ENCODE peak calls at places on chromosomes 5 and 9, in five cellular contexts. One of them, this sample, is unnamed.

GRCh38 chr5:72244862-72245371 is 75.1 kb downstream of the MRPS27 start:
- DNase-seq in bronchial epithelial cell: peak
- DNase-seq in AG09309: peak
- DNase-seq in tibial nerve: no peak
- DNase-seq in epithelial cell of proximal tubule: no peak
- DNase-seq in this sample: no peak

GRCh38 chr9:26561928-26562327 is 330.7 kb downstream of the CAAP1 start:
- DNase-seq in epithelial cell of proximal tubule: no peak
- DNase-seq in bronchial epithelial cell: no peak
- DNase-seq in AG09309: no peak
- DNase-seq in tibial nerve: no peak
- DNase-seq in this sample: no peak

GRCh38 chr9:95808001-95808400 is 67.5 kb upstream of the ERCC6L2 start:
- DNase-seq in AG09309: no peak
- DNase-seq in bronchial epithelial cell: peak
- DNase-seq in tibial nerve: no peak
- DNase-seq in epithelial cell of proximal tubule: no peak
- DNase-seq in this sample: no peak

GRCh38 chr9:81112638-81113037 is 576.7 kb downstream of the TLE1 start:
- DNase-seq in bronchial epithelial cell: no peak
- DNase-seq in tibial nerve: no peak
- DNase-seq in AG09309: no peak
- DNase-seq in epithelial cell of proximal tubule: no peak
- DNase-seq in this sample: no peak

GRCh38 chr9:77887660-77888059 is 144.0 kb downstream of the GNAQ start:
- DNase-seq in AG09309: no peak
- DNase-seq in tibial nerve: no peak
- DNase-seq in bronchial epithelial cell: peak
- DNase-seq in epithelial cell of proximal tubule: no peak
- DNase-seq in this sample: no peak

GRCh38 chr9:16664211-16664610 is 206.3 kb downstream of the BNC2 start:
- DNase-seq in epithelial cell of proximal tubule: peak
- DNase-seq in AG09309: no peak
- DNase-seq in bronchial epithelial cell: no peak
- DNase-seq in tibial nerve: no peak
- DNase-seq in this sample: no peak

GRCh38 chr5:112586596-112587062 is 151.1 kb upstream of the APC start:
- DNase-seq in bronchial epithelial cell: no peak
- DNase-seq in tibial nerve: no peak
- DNase-seq in AG09309: no peak
- DNase-seq in epithelial cell of proximal tubule: no peak
- DNase-seq in this sample: no peak

GRCh38 chr5:127320032-127320945 is 29.7 kb downstream of the MEGF10 start:
- DNase-seq in tibial nerve: no peak
- DNase-seq in epithelial cell of proximal tubule: no peak
- DNase-seq in bronchial epithelial cell: no peak
- DNase-seq in AG09309: no peak
- DNase-seq in this sample: no peak

GRCh38 chr5:27325513-27325912 is 287.1 kb upstream of the CDH9 start:
- DNase-seq in AG09309: no peak
- DNase-seq in tibial nerve: no peak
- DNase-seq in bronchial epithelial cell: no peak
- DNase-seq in epithelial cell of proximal tubule: no peak
- DNase-seq in this sample: no peak

GRCh38 chr5:3599283-3600105 is 3.9 kb downstream of the IRX1 start:
- DNase-seq in epithelial cell of proximal tubule: no peak
- DNase-seq in tibial nerve: no peak
- DNase-seq in AG09309: no peak
- DNase-seq in bronchial epithelial cell: no peak
- DNase-seq in this sample: no peak

GRCh38 chr9:2210201-2210600 is 195.1 kb downstream of the SMARCA2 start:
- DNase-seq in epithelial cell of proximal tubule: no peak
- DNase-seq in bronchial epithelial cell: peak
- DNase-seq in AG09309: no peak
- DNase-seq in tibial nerve: no peak
- DNase-seq in this sample: no peak

GRCh38 chr5:139392678-139393496 is 2.0 kb downstream of the PROB1 start:
- DNase-seq in tibial nerve: no peak
- DNase-seq in epithelial cell of proximal tubule: no peak
- DNase-seq in bronchial epithelial cell: peak
- DNase-seq in AG09309: no peak
- DNase-seq in this sample: no peak

GRCh38 chr9:13899924-13900323 is 414.0 kb downstream of the NFIB start:
- DNase-seq in epithelial cell of proximal tubule: no peak
- DNase-seq in AG09309: no peak
- DNase-seq in tibial nerve: no peak
- DNase-seq in bronchial epithelial cell: no peak
- DNase-seq in this sample: no peak

GRCh38 chr9:13904311-13904710 is 409.6 kb downstream of the NFIB start:
- DNase-seq in bronchial epithelial cell: peak
- DNase-seq in AG09309: no peak
- DNase-seq in tibial nerve: no peak
- DNase-seq in epithelial cell of proximal tubule: no peak
- DNase-seq in this sample: no peak

GRCh38 chr9:13900449-13900848 is 413.5 kb downstream of the NFIB start:
- DNase-seq in epithelial cell of proximal tubule: no peak
- DNase-seq in tibial nerve: no peak
- DNase-seq in AG09309: no peak
- DNase-seq in bronchial epithelial cell: peak
- DNase-seq in this sample: no peak

GRCh38 chr9:13901176-13901575 is 412.8 kb downstream of the NFIB start:
- DNase-seq in epithelial cell of proximal tubule: no peak
- DNase-seq in bronchial epithelial cell: no peak
- DNase-seq in tibial nerve: no peak
- DNase-seq in AG09309: no peak
- DNase-seq in this sample: no peak

GRCh38 chr9:13902286-13902685 is 411.7 kb downstream of the NFIB start:
- DNase-seq in bronchial epithelial cell: no peak
- DNase-seq in AG09309: no peak
- DNase-seq in tibial nerve: no peak
- DNase-seq in epithelial cell of proximal tubule: no peak
- DNase-seq in this sample: no peak
- TF ChIP-seq CTCF in bronchial epithelial cell: no peak
- TF ChIP-seq CTCF in AG09309: no peak
- TF ChIP-seq CTCF in tibial nerve: no peak
- TF ChIP-seq CTCF in epithelial cell of proximal tubule: no peak
- TF ChIP-seq CTCF in this sample: no peak

GRCh38 chr9:35203531-35203930 is 41.7 kb downstream of the UNC13B start:
- DNase-seq in AG09309: no peak
- DNase-seq in bronchial epithelial cell: no peak
- DNase-seq in epithelial cell of proximal tubule: no peak
- DNase-seq in tibial nerve: no peak
- DNase-seq in this sample: no peak
- TF ChIP-seq CTCF in AG09309: no peak
- TF ChIP-seq CTCF in bronchial epithelial cell: no peak
- TF ChIP-seq CTCF in epithelial cell of proximal tubule: no peak
- TF ChIP-seq CTCF in tibial nerve: no peak
- TF ChIP-seq CTCF in this sample: no peak

GRCh38 chr9:109002141-109002540 is 11.2 kb downstream of the CTNNAL1 start:
- DNase-seq in tibial nerve: no peak
- DNase-seq in bronchial epithelial cell: no peak
- DNase-seq in AG09309: no peak
- DNase-seq in epithelial cell of proximal tubule: no peak
- DNase-seq in this sample: no peak
- TF ChIP-seq CTCF in tibial nerve: no peak
- TF ChIP-seq CTCF in bronchial epithelial cell: no peak
- TF ChIP-seq CTCF in AG09309: no peak
- TF ChIP-seq CTCF in epithelial cell of proximal tubule: no peak
- TF ChIP-seq CTCF in this sample: no peak

DNA sequence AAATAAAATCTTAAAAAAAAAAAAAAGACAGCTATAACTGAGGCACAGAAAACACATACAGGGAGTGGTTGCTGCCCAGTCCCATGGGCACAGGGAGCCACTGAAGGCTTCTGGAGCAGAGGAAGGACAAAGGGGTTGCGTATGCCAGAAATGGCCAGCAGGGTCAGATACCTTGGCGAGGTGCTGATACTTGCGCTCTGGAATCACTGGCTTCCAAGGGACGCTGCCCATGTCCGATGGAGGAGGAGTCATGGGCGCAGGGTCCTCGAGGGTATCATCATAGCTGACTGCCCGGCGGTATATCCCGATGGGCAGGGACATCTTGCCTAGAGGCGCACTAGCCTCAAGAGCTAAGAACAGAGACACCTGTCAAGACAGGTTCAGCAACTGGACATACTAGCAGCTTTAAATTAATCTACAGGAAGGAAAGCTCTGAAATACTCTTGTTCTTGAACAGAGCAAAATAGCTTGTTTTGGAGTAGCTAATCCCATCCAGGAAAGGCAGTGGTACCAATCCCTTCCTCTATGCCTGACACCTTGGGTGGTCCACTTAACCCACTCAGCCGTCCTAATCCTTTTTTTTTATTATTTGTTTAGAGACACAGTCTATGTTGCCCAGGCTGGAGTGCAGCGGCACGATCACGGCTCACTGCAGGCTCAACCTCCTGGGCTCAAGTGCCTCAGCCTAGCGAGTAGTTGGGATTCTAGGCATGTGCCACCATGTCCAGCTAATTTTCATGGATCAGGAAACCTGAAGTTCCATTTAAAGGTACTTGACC is 6.0 kb downstream of the KIAA1191 start:
- DNase-seq in AG09309: no peak
- DNase-seq in bronchial epithelial cell: no peak
- DNase-seq in tibial nerve: no peak
- DNase-seq in epithelial cell of proximal tubule: no peak
- DNase-seq in this sample: no peak
- TF ChIP-seq CTCF in AG09309: no peak
- TF ChIP-seq CTCF in bronchial epithelial cell: peak
- TF ChIP-seq CTCF in tibial nerve: no peak
- TF ChIP-seq CTCF in epithelial cell of proximal tubule: no peak
- TF ChIP-seq CTCF in this sample: no peak

GRCh38 chr5:136099870-136100269 is 32.8 kb upstream of the SMAD5 start:
- DNase-seq in AG09309: no peak
- DNase-seq in tibial nerve: no peak
- DNase-seq in bronchial epithelial cell: no peak
- DNase-seq in epithelial cell of proximal tubule: no peak
- DNase-seq in this sample: no peak
- TF ChIP-seq CTCF in AG09309: no peak
- TF ChIP-seq CTCF in tibial nerve: no peak
- TF ChIP-seq CTCF in bronchial epithelial cell: no peak
- TF ChIP-seq CTCF in epithelial cell of proximal tubule: no peak
- TF ChIP-seq CTCF in this sample: no peak

GRCh38 chr5:96823060-96823459 is 15.3 kb upstream of the ERAP1 start:
- DNase-seq in AG09309: no peak
- DNase-seq in bronchial epithelial cell: no peak
- DNase-seq in epithelial cell of proximal tubule: no peak
- DNase-seq in tibial nerve: no peak
- DNase-seq in this sample: no peak
- TF ChIP-seq CTCF in AG09309: no peak
- TF ChIP-seq CTCF in bronchial epithelial cell: no peak
- TF ChIP-seq CTCF in epithelial cell of proximal tubule: no peak
- TF ChIP-seq CTCF in tibial nerve: no peak
- TF ChIP-seq CTCF in this sample: no peak

This sample was measured in osteocyte.